ENCODE peak calls at places on chromosomes 2 and 18, in five cellular contexts. R is T-helper 9 cell, L is astrocyte, G is ACHN, T is H7. H is an unnamed sample.

GRCh38 chr2:233116946-233117345 is 56.8 kb downstream of the INPP5D start:
- DNase-seq in R (no peak), T (no peak), L (no peak), G (no peak), H (no peak)

GRCh38 chr2:42138163-42139016 is 30.8 kb upstream of the EML4 start:
- DNase-seq in R (no peak), T (no peak), L (peak), G (peak), H (no peak)

GRCh38 chr18:23356915-23357421 is 96.1 kb upstream of the RIOK3 start:
- DNase-seq in L (peak), T (no peak), G (no peak), R (no peak), H (no peak)

GRCh38 chr2:241514986-241515737 is 6.8 kb upstream of the STK25 start:
- DNase-seq in T (no peak), G (no peak), R (no peak), L (no peak), H (no peak)

GRCh38 chr2:10320575-10320931 is 17.8 kb downstream of the HPCAL1 start:
- DNase-seq in T (no peak), R (no peak), G (no peak), L (no peak), H (no peak)

GRCh38 chr2:174024524-174025270 is 59.5 kb upstream of the SP3 start:
- DNase-seq in G (no peak), T (peak), R (no peak), L (peak), H (no peak)

GRCh38 chr2:177516786-177517544 is 124.4 kb downstream of the AGPS start:
- DNase-seq in T (no peak), G (no peak), L (no peak), R (no peak), H (no peak)

GRCh38 chr18:43720036-43720435 is 442.7 kb upstream of the SYT4 start:
- DNase-seq in R (no peak), L (peak), G (no peak), T (no peak), H (no peak)

GRCh38 chr2:96839875-96840850 is 3.7 kb downstream of the ANKRD23 start:
- DNase-seq in L (no peak), R (no peak), T (no peak), G (no peak), H (no peak)

GRCh38 chr18:3135536-3135935 is 84.2 kb downstream of the MYOM1 start:
- DNase-seq in G (no peak), L (no peak), T (no peak), R (no peak), H (no peak)

GRCh38 chr2:106831241-106831640 is 54.7 kb downstream of the ST6GAL2 start:
- DNase-seq in T (no peak), R (no peak), L (no peak), G (no peak), H (no peak)

GRCh38 chr2:218033590-218034496 is 31.0 kb upstream of the TNS1 start:
- DNase-seq in L (no peak), G (no peak), R (no peak), T (peak), H (no peak)

GRCh38 chr2:20471148-20471547 is 24.3 kb downstream of the RHOB start:
- DNase-seq in G (no peak), L (no peak), T (no peak), R (no peak), H (no peak)

GRCh38 chr2:74316616-74317295 is 26.5 kb downstream of the SLC4A5 start:
- DNase-seq in G (no peak), T (no peak), R (no peak), L (no peak), H (no peak)

GRCh38 chr2:1219901-1220691 is 193.2 kb upstream of the TPO start:
- DNase-seq in L (no peak), G (no peak), T (peak), R (no peak), H (no peak)

GRCh38 chr18:10242922-10243680 is 211.3 kb upstream of the APCDD1 start:
- DNase-seq in T (peak), G (no peak), L (no peak), R (no peak), H (no peak)

GRCh38 chr18:34726286-34727004 is 16.3 kb downstream of the DTNA start:
- DNase-seq in L (no peak), R (no peak), T (no peak), G (no peak), H (no peak)